ENCODE peak calls at places on chromosomes 16 and 17, in seven cellular contexts. P is smooth muscle cell of the brain vasculature, D is GM10248, R is AG09319, H is upper lobe of right lung, Y is psoas muscle, G is neural crest cell. X is an unnamed sample.

GRCh38 chr16:6267682-6268081 is 1065.0 kb upstream of the RBFOX1 start:
- DNase-seq in G (no peak), H (no peak), P (no peak), D (no peak), Y (no peak), R (no peak), X (no peak)

GRCh38 chr17:38510424-38511125 is 82.3 kb downstream of the ARHGAP23 start:
- DNase-seq in H (no peak), Y (peak), P (no peak), R (no peak), G (peak), D (peak), X (no peak)

GRCh38 chr17:50151041-50151936 is 812 bp upstream of the PPP1R9B start:
- DNase-seq in Y (peak), G (peak), H (peak), R (peak), D (peak), P (peak), X (peak)

GRCh38 chr17:19487009-19487600 is 46.5 kb upstream of the SLC47A1 start:
- DNase-seq in H (peak), Y (no peak), P (no peak), D (no peak), R (no peak), G (no peak), X (no peak)

GRCh38 chr17:78532922-78533640 is 44.1 kb downstream of the DNAH17 start:
- DNase-seq in D (no peak), H (peak), R (no peak), G (no peak), P (no peak), Y (no peak), X (no peak)

GRCh38 chr16:77199211-77199610 is at the start of gene SYCE1L:
- DNase-seq in P (no peak), Y (no peak), R (no peak), D (no peak), G (no peak), H (no peak), X (no peak)

GRCh38 chr17:6997171-6997570 is 1.3 kb downstream of the ALOX12 start:
- DNase-seq in H (no peak), G (no peak), P (no peak), R (no peak), D (no peak), Y (no peak), X (no peak)

GRCh38 chr17:37671813-37672544 is 28.7 kb upstream of the DDX52 start:
- DNase-seq in G (no peak), D (no peak), Y (no peak), H (no peak), R (peak), P (peak), X (no peak)

GRCh38 chr17:61140386-61140785 is 259.3 kb upstream of the TBX2 start:
- DNase-seq in G (no peak), P (no peak), Y (no peak), H (no peak), R (no peak), D (no peak), X (no peak)

GRCh38 chr17:14396542-14396941 is 95.7 kb downstream of the HS3ST3B1 start:
- DNase-seq in G (no peak), P (no peak), Y (no peak), H (no peak), D (no peak), R (no peak), X (no peak)

GRCh38 chr17:83145358-83145738 is 65.9 kb downstream of the METRNL start:
- DNase-seq in G (no peak), Y (no peak), H (no peak), R (no peak), P (no peak), D (no peak), X (no peak)

GRCh38 chr17:65541453-65541852 is 20.0 kb downstream of the AXIN2 start:
- DNase-seq in D (no peak), Y (no peak), H (no peak), P (no peak), G (no peak), R (no peak), X (no peak)

GRCh38 chr17:68011199-68011665 is 15.0 kb upstream of the C17orf58 start:
- DNase-seq in H (peak), Y (peak), G (peak), P (no peak), R (no peak), D (peak), X (no peak)

GRCh38 chr17:77419547-77420475 is 279.0 kb downstream of the SEC14L1 start:
- DNase-seq in H (no peak), Y (no peak), G (no peak), D (no peak), P (no peak), R (no peak), X (no peak)

GRCh38 chr16:55695595-55695994 is 39.8 kb downstream of the SLC6A2 start:
- DNase-seq in Y (no peak), D (no peak), H (no peak), R (no peak), G (no peak), P (no peak), X (no peak)

GRCh38 chr17:34519286-34519685 is 60.1 kb upstream of the TMEM132E start:
- DNase-seq in D (peak), P (no peak), G (peak), Y (no peak), R (no peak), H (no peak), X (no peak)

GRCh38 chr16:84228321-84228838 is 11.4 kb downstream of the KCNG4 start:
- DNase-seq in H (peak), R (peak), Y (peak), D (no peak), P (peak), G (no peak), X (peak)

GRCh38 chr16:87407511-87408112 is 15.5 kb downstream of the MAP1LC3B start:
- DNase-seq in H (peak), G (no peak), R (no peak), D (no peak), P (no peak), Y (no peak), X (no peak)

GRCh38 chr17:82863941-82864720 is 24.3 kb upstream of the ZNF750 start:
- DNase-seq in P (no peak), Y (peak), G (no peak), H (no peak), R (no peak), D (peak), X (peak)

GRCh38 chr17:80599546-80600305 is 55.1 kb downstream of the RPTOR start:
- DNase-seq in H (no peak), D (no peak), G (no peak), Y (no peak), R (no peak), P (no peak), X (no peak)

GRCh38 chr16:80816372-80816771 is 12.0 kb upstream of the CDYL2 start:
- DNase-seq in P (no peak), R (no peak), D (no peak), Y (no peak), H (no peak), G (no peak), X (no peak)

GRCh38 chr17:82772026-82772425 is 20.2 kb downstream of the TBCD start:
- DNase-seq in R (peak), P (no peak), Y (peak), H (no peak), G (no peak), D (no peak), X (no peak)

GRCh38 chr16:23434380-23434779 is 18.6 kb downstream of the COG7 start:
- DNase-seq in Y (no peak), P (no peak), H (no peak), G (peak), R (peak), D (peak), X (peak)

GRCh38 chr16:83473109-83473508 is 334.7 kb upstream of the HSBP1 start:
- DNase-seq in D (no peak), P (no peak), Y (no peak), R (peak), H (no peak), G (no peak), X (no peak)